ENCODE peak calls at places on chromosomes 13 and 19, in ten cellular contexts. I, N, B, V, E, J, A, O, H and L are unnamed samples. For H3K4me1, the result is how much of the 10 kb centered on the place peaks cover.

GRCh38 chr19:33377586-33378475 is 4.3 kb downstream of the CEBPG start:
- DNase-seq in I (no peak), N (peak), B (no peak), V (no peak), E (no peak), J (no peak), A (no peak), O (no peak), H (no peak), L (no peak)

GRCh38 chr19:50550594-50550966 is 17.7 kb downstream of the LRRC4B start:
- DNase-seq in I (no peak), N (no peak), B (no peak), V (no peak), E (no peak), J (no peak), A (no peak), O (no peak), H (no peak), L (no peak)

GRCh38 chr13:87779451-87779850 is 108.3 kb downstream of the SLITRK5 start:
- DNase-seq in I (no peak), N (peak), B (no peak), V (no peak), E (no peak), J (no peak), A (no peak), O (no peak), H (no peak), L (no peak)

GRCh38 chr19:42445948-42446347 is 3.2 kb upstream of the CXCL17 start:
- DNase-seq in I (no peak), N (no peak), B (no peak), V (no peak), E (no peak), J (no peak), A (no peak), O (no peak), H (no peak), L (no peak)

GRCh38 chr19:11479470-11480080 is 1.3 kb downstream of the ELAVL3 start:
- DNase-seq in I (peak), N (no peak), B (no peak), V (no peak), E (no peak), J (no peak), A (peak), O (peak), H (no peak), L (no peak)

GRCh38 chr19:6761053-6761676 is 6.1 kb downstream of the SH2D3A start:
- DNase-seq in I (peak), N (no peak), B (no peak), V (no peak), E (no peak), J (peak), A (no peak), O (no peak), H (no peak), L (no peak)

GRCh38 chr13:49693191-49693733 is 2.0 kb upstream of the EBPL start:
- DNase-seq in I (no peak), N (no peak), B (no peak), V (no peak), E (no peak), J (no peak), A (no peak), O (no peak), H (no peak), L (no peak)

GRCh38 chr13:21894091-21894490 is 223.2 kb downstream of the FGF9 start:
- DNase-seq in I (no peak), N (no peak), B (no peak), V (no peak), E (no peak), J (no peak), A (no peak), O (no peak), H (no peak), L (no peak)

GRCh38 chr19:35013047-35013819 is 13.1 kb downstream of the GRAMD1A start:
- DNase-seq in I (peak), N (peak), B (peak), V (peak), E (peak), J (peak), A (peak), O (peak), H (peak), L (peak)

GRCh38 chr13:93859666-93860065 is 619.8 kb downstream of the DCT start:
- DNase-seq in I (no peak), N (peak), B (no peak), V (no peak), E (no peak), J (no peak), A (no peak), O (no peak), H (no peak), L (no peak)

GRCh38 chr19:29259867-29260281 is 46.9 kb upstream of the UQCRFS1 start:
- DNase-seq in I (no peak), N (no peak), B (no peak), V (no peak), E (no peak), J (no peak), A (no peak), O (no peak), H (no peak), L (no peak)

GRCh38 chr19:55441692-55442321 is 1.3 kb downstream of the SHISA7 start:
- DNase-seq in I (no peak), N (no peak), B (no peak), V (no peak), E (no peak), J (no peak), A (no peak), O (no peak), H (no peak), L (no peak)

GRCh38 chr19:15288146-15288963 is 44.0 kb downstream of the BRD4 start:
- DNase-seq in I (peak), N (no peak), B (no peak), V (no peak), E (no peak), J (no peak), A (peak), O (no peak), H (peak), L (no peak)

GRCh38 chr19:54606230-54606629 is 12.8 kb downstream of the LILRA1 start:
- DNase-seq in I (no peak), N (no peak), B (no peak), V (no peak), E (no peak), J (no peak), A (no peak), O (no peak), H (no peak), L (no peak)

DNA sequence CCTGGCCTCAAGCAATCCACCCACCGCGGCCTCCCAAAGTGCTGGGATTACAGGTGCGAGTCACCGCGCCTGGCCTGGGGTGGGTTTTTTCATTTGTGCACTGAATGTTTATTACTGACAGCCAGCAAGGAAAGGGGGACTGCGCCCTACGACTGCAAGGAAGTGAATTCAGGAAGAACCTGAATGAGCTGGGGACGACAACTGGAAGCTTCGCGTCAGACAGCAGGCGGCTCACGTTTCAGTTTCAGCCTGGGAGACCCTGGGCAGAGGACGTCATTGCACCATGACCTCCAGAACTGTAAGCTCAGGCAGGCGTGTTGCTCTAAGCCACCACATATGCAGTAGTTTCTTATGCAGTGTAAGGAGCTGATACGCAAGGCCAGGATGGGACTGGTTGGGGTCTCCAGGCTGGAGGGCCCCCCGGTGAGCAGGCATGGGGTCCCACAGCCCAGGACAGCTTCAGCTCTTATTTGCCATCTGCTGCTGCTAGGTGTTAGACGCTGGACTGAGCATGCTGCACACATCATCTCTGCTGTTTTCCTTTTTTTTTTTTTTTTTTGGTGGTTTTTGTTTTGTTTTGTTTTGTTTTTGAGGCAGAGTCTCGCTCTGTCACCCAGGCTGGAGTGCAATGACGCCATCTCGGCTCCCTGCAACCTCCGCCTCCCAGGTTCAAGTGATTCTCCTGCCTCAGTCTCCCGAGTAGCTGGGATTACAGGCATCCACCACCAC is 66.6 kb downstream of the GADD45B start:
- DNase-seq in I (peak), N (peak), B (no peak), V (no peak), E (no peak), J (no peak), A (no peak), O (no peak), H (peak), L (no peak)
- H3K4me1 ChIP-seq in I (under half), N (half or more), B (under half), V (half or more), E (half or more), J (half or more), A (half or more), O (under half), H (under half), L (under half)

DNA sequence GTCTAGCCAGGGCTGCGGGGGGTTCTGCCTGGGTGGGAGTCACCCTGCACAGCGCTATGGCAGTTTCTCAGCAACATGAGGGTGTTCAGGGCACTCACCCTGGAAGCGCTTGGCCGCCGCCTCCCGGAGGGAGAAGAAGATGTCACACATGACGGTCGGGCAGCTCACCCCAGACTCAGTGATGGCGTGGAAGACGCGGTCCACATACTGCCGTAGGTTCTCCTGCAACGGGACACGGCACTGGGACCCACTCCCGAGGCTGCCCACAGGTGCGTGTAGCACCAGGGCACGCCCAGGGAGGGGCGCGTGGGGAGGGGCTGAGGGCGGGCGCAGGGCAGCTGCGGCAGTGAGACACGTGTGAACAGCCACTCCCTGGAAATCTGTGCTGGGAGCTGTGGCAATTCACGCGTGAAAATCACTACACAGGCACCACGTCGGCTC is 41.3 kb upstream of the C13orf46 start:
- DNase-seq in I (peak), N (no peak), B (no peak), V (no peak), E (no peak), J (no peak), A (no peak), O (no peak), H (no peak), L (no peak)
- H3K27ac ChIP-seq in I (no peak), N (no peak), B (no peak), V (peak), E (no peak), J (no peak), A (no peak), O (no peak), H (peak), L (no peak)

DNA sequence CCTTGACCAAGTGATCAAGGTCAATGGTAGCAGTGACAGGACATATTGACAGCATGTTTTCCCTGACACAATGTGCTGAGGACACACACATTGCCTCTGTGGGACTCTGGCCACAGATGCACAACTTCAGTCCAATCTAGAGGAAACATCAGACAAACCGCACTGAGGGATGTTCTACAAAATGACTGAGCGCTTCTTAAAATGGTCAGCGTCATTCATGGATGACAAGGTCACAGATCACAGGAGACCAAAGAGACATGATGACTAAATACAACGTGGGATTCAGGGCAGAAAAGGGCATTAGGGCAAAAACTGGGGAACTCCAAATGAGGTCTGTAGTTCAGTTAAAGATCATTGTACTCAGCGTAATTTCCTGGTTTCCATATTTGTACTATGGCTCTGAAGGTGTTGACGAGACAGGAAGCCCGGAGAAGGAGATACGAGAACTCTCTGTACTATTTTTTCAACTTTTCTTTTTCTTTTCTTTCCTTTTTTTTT is 20.6 kb downstream of the PBX4 start:
- DNase-seq in I (no peak), N (no peak), B (no peak), V (no peak), E (no peak), J (no peak), A (no peak), O (peak), H (no peak), L (peak)
- H3K4me1 ChIP-seq in I (under half), N (under half), B (under half), V (under half), E (under half), J (under half), A (under half), O (half or more), H (under half), L (half or more)

GRCh38 chr13:43006893-43007631 is 15.0 kb upstream of the EPSTI1 start:
- DNase-seq in I (no peak), N (peak), B (no peak), V (no peak), E (no peak), J (no peak), A (no peak), O (no peak), H (no peak), L (no peak)

GRCh38 chr13:43008591-43008990 is 14.8 kb upstream of the DNAJC15 start:
- DNase-seq in I (no peak), N (no peak), B (no peak), V (no peak), E (no peak), J (no peak), A (no peak), O (no peak), H (no peak), L (no peak)

GRCh38 chr13:43003010-43003409 is 11.0 kb upstream of the EPSTI1 start:
- DNase-seq in I (no peak), N (no peak), B (no peak), V (no peak), E (no peak), J (no peak), A (no peak), O (no peak), H (no peak), L (no peak)

GRCh38 chr13:43003729-43004128 is 11.7 kb upstream of the EPSTI1 start:
- DNase-seq in I (no peak), N (no peak), B (no peak), V (no peak), E (no peak), J (no peak), A (no peak), O (no peak), H (no peak), L (no peak)

GRCh38 chr13:43005460-43006236 is 13.6 kb upstream of the EPSTI1 start:
- DNase-seq in I (no peak), N (peak), B (no peak), V (no peak), E (no peak), J (no peak), A (no peak), O (no peak), H (no peak), L (no peak)
- H3K27ac ChIP-seq in I (no peak), N (no peak), B (no peak), V (no peak), E (no peak), J (peak), A (no peak), O (no peak), H (no peak), L (no peak)

GRCh38 chr13:30409911-30410704 is 12.2 kb upstream of the UBE2L5 start:
- DNase-seq in I (no peak), N (peak), B (peak), V (peak), E (no peak), J (no peak), A (no peak), O (no peak), H (no peak), L (no peak)

GRCh38 chr13:30403491-30403890 is 18.8 kb upstream of the UBE2L5 start:
- DNase-seq in I (no peak), N (no peak), B (no peak), V (no peak), E (no peak), J (no peak), A (no peak), O (no peak), H (no peak), L (no peak)

GRCh38 chr13:30408319-30409101 is 13.8 kb upstream of the UBE2L5 start:
- DNase-seq in I (peak), N (peak), B (peak), V (peak), E (peak), J (peak), A (peak), O (peak), H (peak), L (peak)

GRCh38 chr13:30404207-30404606 is 18.1 kb upstream of the UBE2L5 start:
- DNase-seq in I (no peak), N (no peak), B (no peak), V (no peak), E (no peak), J (no peak), A (no peak), O (no peak), H (no peak), L (no peak)

DNA sequence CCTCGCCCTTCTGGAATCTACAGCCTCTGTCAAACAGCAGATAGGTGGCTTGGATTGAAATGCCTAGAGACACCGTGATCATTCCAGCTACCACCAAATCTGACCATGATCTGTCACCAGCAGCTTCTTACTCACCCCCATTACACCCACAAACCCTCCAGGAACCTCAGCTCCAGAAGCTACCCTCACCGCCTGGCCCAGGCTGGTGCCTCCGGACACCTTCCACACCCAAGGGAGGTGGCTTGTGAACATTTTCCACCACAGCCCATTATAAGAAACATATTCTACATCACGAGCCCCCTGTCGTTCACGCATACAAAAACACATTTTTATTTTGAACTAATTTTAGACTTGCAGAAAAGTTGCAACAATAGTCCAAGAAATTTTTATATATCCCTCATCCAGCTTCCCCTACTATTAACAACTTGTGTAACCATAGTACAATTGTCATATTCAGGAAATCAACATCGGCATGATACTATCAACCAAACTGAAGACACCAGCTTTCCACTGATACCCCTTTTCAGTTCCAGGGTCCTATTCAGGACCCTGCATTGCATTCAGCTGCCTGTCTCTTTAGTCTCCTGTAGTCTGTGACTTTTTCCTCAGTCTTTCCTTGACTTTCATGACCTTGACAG is 15.4 kb upstream of the UBE2L5 start:
- DNase-seq in I (no peak), N (no peak), B (no peak), V (no peak), E (no peak), J (no peak), A (no peak), O (no peak), H (no peak), L (no peak)
- H3K4me1 ChIP-seq in I (under half), N (under half), B (under half), V (under half), E (under half), J (under half), A (under half), O (under half), H (under half), L (under half)

GRCh38 chr13:29948791-29949190 is 98.4 kb upstream of the UBL3 start:
- DNase-seq in I (no peak), N (no peak), B (no peak), V (no peak), E (no peak), J (no peak), A (no peak), O (no peak), H (no peak), L (no peak)
- H3K27ac ChIP-seq in I (no peak), N (no peak), B (no peak), V (no peak), E (no peak), J (no peak), A (no peak), O (no peak), H (no peak), L (no peak)

DNA sequence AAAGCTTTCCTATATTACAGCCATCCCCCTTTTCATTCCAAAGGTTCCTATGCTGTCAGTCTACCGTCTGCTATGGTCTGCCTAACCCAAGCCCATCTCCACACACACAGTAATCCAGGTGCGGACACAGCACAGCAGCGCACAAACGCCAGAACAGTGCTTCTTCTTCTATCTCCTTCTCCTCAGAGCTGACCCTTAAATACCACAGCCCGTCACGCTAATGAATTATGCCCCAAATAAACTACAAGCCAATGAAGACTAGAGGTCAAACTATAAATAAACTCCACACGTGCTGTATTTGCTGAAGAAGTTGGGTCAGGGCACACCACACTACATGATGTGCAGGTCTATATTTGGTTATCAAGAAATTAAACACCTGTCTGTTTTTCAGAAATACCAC is 71.8 kb downstream of the TBC1D4 start:
- DNase-seq in I (no peak), N (no peak), B (no peak), V (peak), E (no peak), J (no peak), A (no peak), O (no peak), H (no peak), L (no peak)
- H3K4me1 ChIP-seq in I (under half), N (under half), B (under half), V (under half), E (under half), J (under half), A (under half), O (under half), H (under half), L (under half)

GRCh38 chr13:27428160-27428559 is 3.7 kb downstream of the GTF3A start:
- DNase-seq in I (no peak), N (no peak), B (no peak), V (no peak), E (no peak), J (no peak), A (no peak), O (no peak), H (no peak), L (no peak)

GRCh38 chr13:27424246-27425150 is at the start of gene GTF3A:
- DNase-seq in I (peak), N (peak), B (peak), V (peak), E (peak), J (peak), A (peak), O (peak), H (peak), L (peak)

GRCh38 chr13:27425918-27426630 is 1.7 kb downstream of the GTF3A start:
- DNase-seq in I (peak), N (peak), B (peak), V (peak), E (peak), J (peak), A (peak), O (peak), H (peak), L (peak)

GRCh38 chr13:27425151-27425917 is 915 bp downstream of the GTF3A start:
- DNase-seq in I (no peak), N (peak), B (no peak), V (no peak), E (no peak), J (no peak), A (no peak), O (peak), H (no peak), L (no peak)

GRCh38 chr13:27427663-27428062 is 3.2 kb downstream of the GTF3A start:
- DNase-seq in I (no peak), N (no peak), B (no peak), V (no peak), E (no peak), J (no peak), A (no peak), O (no peak), H (no peak), L (no peak)
- H3K27ac ChIP-seq in I (peak), N (no peak), B (no peak), V (peak), E (no peak), J (no peak), A (peak), O (peak), H (peak), L (peak)